ENCODE peak calls at places on chromosomes 4 and X, in four cellular contexts. Q is CD8-positive, alpha-beta memory T cell; R is NCI-H748 treated with DMSO at 0.1 percent for 48 hours; U is activated CD4-positive, CD25-positive, alpha-beta regulatory T cell. E is an unnamed sample.

GRCh38 chr4:3294401-3295241 is 1.8 kb downstream of the RGS12 start:
- DNase-seq in Q (no peak), U (no peak), R (no peak), E (no peak)

GRCh38 chrX:8981742-8982141 is 52.2 kb downstream of the FAM9B start:
- DNase-seq in Q (no peak), R (no peak), U (no peak), E (no peak)

GRCh38 chrX:45811307-45811706 is 610.6 kb upstream of the DIPK2B start:
- DNase-seq in R (no peak), U (no peak), Q (no peak), E (no peak)

GRCh38 chrX:11261260-11261659 is 32.0 kb upstream of the AMELX start:
- DNase-seq in R (no peak), U (no peak), Q (no peak), E (no peak)

GRCh38 chrX:6052111-6052745 is 176.4 kb downstream of the NLGN4X start:
- DNase-seq in R (no peak), U (no peak), Q (no peak), E (no peak)

GRCh38 chr4:6873792-6874461 is 35.7 kb upstream of the TBC1D14 start:
- DNase-seq in R (no peak), Q (peak), U (peak), E (peak)

GRCh38 chr4:47528651-47529050 is 43.6 kb downstream of the ATP10D start:
- DNase-seq in R (no peak), Q (no peak), U (no peak), E (no peak)

GRCh38 chr4:132123870-132124623 is 1025.0 kb upstream of the PCDH10 start:
- DNase-seq in Q (no peak), R (no peak), U (no peak), E (peak)

GRCh38 chrX:110304371-110304770 is 13.5 kb downstream of the AMMECR1 start:
- DNase-seq in U (no peak), R (no peak), Q (no peak), E (no peak)

GRCh38 chr4:74638001-74638400 is 156.3 kb downstream of the BTC start:
- DNase-seq in R (no peak), Q (no peak), U (no peak), E (no peak)

GRCh38 chrX:38233891-38234807 is 13.5 kb upstream of the SRPX start:
- DNase-seq in R (no peak), U (no peak), Q (no peak), E (no peak)

GRCh38 chr4:147830102-147830463 is 98.2 kb downstream of the ARHGAP10 start:
- DNase-seq in Q (no peak), U (no peak), R (no peak), E (no peak)

GRCh38 chr4:38768968-38769394 is 13.8 kb downstream of the TLR10 start:
- DNase-seq in Q (no peak), R (no peak), U (no peak), E (no peak)

GRCh38 chr4:76830612-76831474 is 67.1 kb downstream of the SOWAHB start:
- DNase-seq in Q (no peak), R (no peak), U (no peak), E (peak)

GRCh38 chr4:136650541-136651277 is 881.6 kb downstream of the PCDH18 start:
- DNase-seq in R (peak), U (no peak), Q (no peak), E (peak)

GRCh38 chr4:150217804-150218203 is 139.6 kb downstream of the DCLK2 start:
- DNase-seq in U (no peak), R (peak), Q (no peak), E (peak)

GRCh38 chrX:69313622-69314290 is 148.5 kb upstream of the PJA1 start:
- DNase-seq in U (no peak), R (no peak), Q (no peak), E (no peak)

GRCh38 chr4:2135083-2135482 is 76.0 kb downstream of the NAT8L start:
- DNase-seq in Q (no peak), R (no peak), U (no peak), E (no peak)

GRCh38 chr4:7121861-7122653 is 54.2 kb upstream of the GRPEL1 start:
- DNase-seq in Q (no peak), R (no peak), U (no peak), E (no peak)

GRCh38 chrX:129144172-129145038 is 378.9 kb downstream of the SMARCA1 start:
- DNase-seq in U (no peak), R (no peak), Q (no peak), E (no peak)

GRCh38 chr4:144176476-144176875 is 36.0 kb upstream of the GYPA start:
- DNase-seq in U (no peak), Q (no peak), R (no peak), E (no peak)

GRCh38 chr4:13248621-13249298 is 235.4 kb downstream of the RAB28 start:
- DNase-seq in Q (no peak), U (no peak), R (no peak), E (no peak)

GRCh38 chr4:127505203-127505602 is 127.6 kb upstream of the INTU start:
- DNase-seq in Q (no peak), U (no peak), R (no peak), E (peak)

GRCh38 chr4:81454953-81455352 is 16.8 kb downstream of the RASGEF1B start:
- DNase-seq in R (no peak), Q (no peak), U (no peak), E (no peak)

GRCh38 chr4:130233377-130234047 is 1137.6 kb downstream of the C4orf33 start:
- DNase-seq in Q (no peak), U (no peak), R (no peak), E (no peak)

GRCh38 chrX:10769165-10769564 is 148.8 kb upstream of the MID1 start:
- DNase-seq in Q (no peak), R (peak), U (no peak), E (peak)

GRCh38 chrX:50747471-50747900 is 66.5 kb downstream of the SHROOM4 start:
- DNase-seq in Q (no peak), R (peak), U (no peak), E (no peak)

GRCh38 chr4:184745747-184746531 is 12.0 kb upstream of the CENPU start:
- DNase-seq in Q (peak), R (peak), U (peak), E (peak)

GRCh38 chr4:40912455-40913055 is 162.8 kb downstream of the NSUN7 start:
- DNase-seq in R (no peak), U (no peak), Q (no peak), E (no peak)

GRCh38 chrX:47540754-47541538 is 20.1 kb upstream of the ARAF start:
- DNase-seq in R (peak), Q (no peak), U (no peak), E (peak)

GRCh38 chr4:169271692-169272007 is 894 bp upstream of the SH3RF1 start:
- DNase-seq in Q (no peak), R (no peak), U (no peak), E (no peak)

GRCh38 chr4:53859305-53859704 is 205.1 kb downstream of the CHIC2 start:
- DNase-seq in U (no peak), Q (no peak), R (no peak), E (no peak)

GRCh38 chr4:113849771-113850170 is 88.2 kb upstream of the CAMK2D start:
- DNase-seq in R (no peak), U (no peak), Q (no peak), E (no peak)

GRCh38 chr4:1794809-1795303 is 1.8 kb downstream of the FGFR3 start:
- DNase-seq in U (no peak), R (no peak), Q (no peak), E (no peak)

GRCh38 chr4:80878218-80878617 is 152.3 kb upstream of the BMP3 start:
- DNase-seq in R (no peak), U (no peak), Q (no peak), E (no peak)

GRCh38 chrX:54043084-54043483 is 1.2 kb downstream of the PHF8 start:
- DNase-seq in Q (no peak), R (no peak), U (no peak), E (no peak)

GRCh38 chrX:45767021-45767491 is 566.4 kb upstream of the DIPK2B start:
- DNase-seq in R (no peak), U (no peak), Q (no peak), E (no peak)